ENCODE peak calls at places on chromosomes 5 and 9, in nine cellular contexts. One of them, this sample, is unnamed.

GRCh38 chr9:128192601-128193371 is 1.4 kb upstream of the CIZ1 start:
- DNase-seq in foreskin fibroblast: peak
- DNase-seq in kidney epithelial cell: peak
- DNase-seq in stimulated activated CD4-positive, alpha-beta T cell treated with anti-CD3 and anti-CD28 coated beads, Interleukin-1b, Interleukin-23, amount 100 ng/mL, for 24 hours: peak
- DNase-seq in Caki2: peak
- DNase-seq in GM04503: peak
- DNase-seq in G401: peak
- DNase-seq in LoVo: peak
- DNase-seq in activated T-helper 1 cell treated with anti-CD3 and anti-CD28 coated beads, Interleukin-2, amount 50 U/mL, for 16 hours: no peak
- DNase-seq in this sample: peak

GRCh38 chr9:96871176-96871575 is 16.9 kb upstream of the ZNF782 start:
- DNase-seq in stimulated activated CD4-positive, alpha-beta T cell treated with anti-CD3 and anti-CD28 coated beads, Interleukin-1b, Interleukin-23, amount 100 ng/mL, for 24 hours: no peak
- DNase-seq in kidney epithelial cell: no peak
- DNase-seq in activated T-helper 1 cell treated with anti-CD3 and anti-CD28 coated beads, Interleukin-2, amount 50 U/mL, for 16 hours: no peak
- DNase-seq in G401: no peak
- DNase-seq in Caki2: no peak
- DNase-seq in LoVo: no peak
- DNase-seq in GM04503: no peak
- DNase-seq in foreskin fibroblast: no peak
- DNase-seq in this sample: no peak

GRCh38 chr5:180466316-180466715 is 27.9 kb upstream of the CNOT6 start:
- DNase-seq in LoVo: no peak
- DNase-seq in stimulated activated CD4-positive, alpha-beta T cell treated with anti-CD3 and anti-CD28 coated beads, Interleukin-1b, Interleukin-23, amount 100 ng/mL, for 24 hours: no peak
- DNase-seq in kidney epithelial cell: no peak
- DNase-seq in Caki2: no peak
- DNase-seq in activated T-helper 1 cell treated with anti-CD3 and anti-CD28 coated beads, Interleukin-2, amount 50 U/mL, for 16 hours: no peak
- DNase-seq in foreskin fibroblast: no peak
- DNase-seq in GM04503: no peak
- DNase-seq in G401: no peak
- DNase-seq in this sample: no peak

GRCh38 chr5:15003511-15003920 is 131.9 kb upstream of the ANKH start:
- DNase-seq in LoVo: peak
- DNase-seq in GM04503: peak
- DNase-seq in Caki2: peak
- DNase-seq in kidney epithelial cell: peak
- DNase-seq in G401: peak
- DNase-seq in foreskin fibroblast: peak
- DNase-seq in activated T-helper 1 cell treated with anti-CD3 and anti-CD28 coated beads, Interleukin-2, amount 50 U/mL, for 16 hours: no peak
- DNase-seq in stimulated activated CD4-positive, alpha-beta T cell treated with anti-CD3 and anti-CD28 coated beads, Interleukin-1b, Interleukin-23, amount 100 ng/mL, for 24 hours: peak
- DNase-seq in this sample: no peak

GRCh38 chr5:140600096-140600495 is 32.9 kb downstream of the CD14 start:
- DNase-seq in kidney epithelial cell: no peak
- DNase-seq in G401: no peak
- DNase-seq in LoVo: no peak
- DNase-seq in activated T-helper 1 cell treated with anti-CD3 and anti-CD28 coated beads, Interleukin-2, amount 50 U/mL, for 16 hours: no peak
- DNase-seq in stimulated activated CD4-positive, alpha-beta T cell treated with anti-CD3 and anti-CD28 coated beads, Interleukin-1b, Interleukin-23, amount 100 ng/mL, for 24 hours: no peak
- DNase-seq in Caki2: no peak
- DNase-seq in foreskin fibroblast: no peak
- DNase-seq in GM04503: no peak
- DNase-seq in this sample: no peak

GRCh38 chr9:77744877-77745435 is 96.8 kb upstream of the GNA14 start:
- DNase-seq in kidney epithelial cell: no peak
- DNase-seq in GM04503: no peak
- DNase-seq in activated T-helper 1 cell treated with anti-CD3 and anti-CD28 coated beads, Interleukin-2, amount 50 U/mL, for 16 hours: no peak
- DNase-seq in foreskin fibroblast: no peak
- DNase-seq in stimulated activated CD4-positive, alpha-beta T cell treated with anti-CD3 and anti-CD28 coated beads, Interleukin-1b, Interleukin-23, amount 100 ng/mL, for 24 hours: no peak
- DNase-seq in LoVo: no peak
- DNase-seq in Caki2: no peak
- DNase-seq in G401: no peak
- DNase-seq in this sample: no peak

GRCh38 chr5:142175461-142176142 is 67.0 kb downstream of the NDFIP1 start:
- DNase-seq in Caki2: no peak
- DNase-seq in G401: no peak
- DNase-seq in kidney epithelial cell: no peak
- DNase-seq in LoVo: no peak
- DNase-seq in GM04503: no peak
- DNase-seq in activated T-helper 1 cell treated with anti-CD3 and anti-CD28 coated beads, Interleukin-2, amount 50 U/mL, for 16 hours: no peak
- DNase-seq in stimulated activated CD4-positive, alpha-beta T cell treated with anti-CD3 and anti-CD28 coated beads, Interleukin-1b, Interleukin-23, amount 100 ng/mL, for 24 hours: no peak
- DNase-seq in foreskin fibroblast: no peak
- DNase-seq in this sample: no peak

GRCh38 chr9:33498387-33498786 is 24.7 kb upstream of the NOL6 start:
- DNase-seq in activated T-helper 1 cell treated with anti-CD3 and anti-CD28 coated beads, Interleukin-2, amount 50 U/mL, for 16 hours: no peak
- DNase-seq in GM04503: no peak
- DNase-seq in kidney epithelial cell: no peak
- DNase-seq in stimulated activated CD4-positive, alpha-beta T cell treated with anti-CD3 and anti-CD28 coated beads, Interleukin-1b, Interleukin-23, amount 100 ng/mL, for 24 hours: no peak
- DNase-seq in LoVo: peak
- DNase-seq in foreskin fibroblast: no peak
- DNase-seq in G401: no peak
- DNase-seq in Caki2: no peak
- DNase-seq in this sample: no peak

GRCh38 chr9:93953492-93954435 is 1.4 kb downstream of the BARX1 start:
- DNase-seq in kidney epithelial cell: no peak
- DNase-seq in stimulated activated CD4-positive, alpha-beta T cell treated with anti-CD3 and anti-CD28 coated beads, Interleukin-1b, Interleukin-23, amount 100 ng/mL, for 24 hours: no peak
- DNase-seq in foreskin fibroblast: no peak
- DNase-seq in Caki2: no peak
- DNase-seq in activated T-helper 1 cell treated with anti-CD3 and anti-CD28 coated beads, Interleukin-2, amount 50 U/mL, for 16 hours: no peak
- DNase-seq in GM04503: no peak
- DNase-seq in LoVo: no peak
- DNase-seq in G401: no peak
- DNase-seq in this sample: no peak

GRCh38 chr5:38451372-38451735 is 105.1 kb downstream of the LIFR start:
- DNase-seq in G401: no peak
- DNase-seq in activated T-helper 1 cell treated with anti-CD3 and anti-CD28 coated beads, Interleukin-2, amount 50 U/mL, for 16 hours: no peak
- DNase-seq in foreskin fibroblast: no peak
- DNase-seq in stimulated activated CD4-positive, alpha-beta T cell treated with anti-CD3 and anti-CD28 coated beads, Interleukin-1b, Interleukin-23, amount 100 ng/mL, for 24 hours: no peak
- DNase-seq in LoVo: no peak
- DNase-seq in kidney epithelial cell: no peak
- DNase-seq in Caki2: no peak
- DNase-seq in GM04503: no peak
- DNase-seq in this sample: no peak

GRCh38 chr5:130386155-130386554 is 481.9 kb downstream of the CHSY3 start:
- DNase-seq in Caki2: no peak
- DNase-seq in stimulated activated CD4-positive, alpha-beta T cell treated with anti-CD3 and anti-CD28 coated beads, Interleukin-1b, Interleukin-23, amount 100 ng/mL, for 24 hours: no peak
- DNase-seq in G401: no peak
- DNase-seq in activated T-helper 1 cell treated with anti-CD3 and anti-CD28 coated beads, Interleukin-2, amount 50 U/mL, for 16 hours: no peak
- DNase-seq in foreskin fibroblast: no peak
- DNase-seq in GM04503: no peak
- DNase-seq in LoVo: no peak
- DNase-seq in kidney epithelial cell: no peak
- DNase-seq in this sample: no peak

GRCh38 chr5:85320495-85320894 is 935.8 kb upstream of the EDIL3 start:
- DNase-seq in Caki2: no peak
- DNase-seq in stimulated activated CD4-positive, alpha-beta T cell treated with anti-CD3 and anti-CD28 coated beads, Interleukin-1b, Interleukin-23, amount 100 ng/mL, for 24 hours: no peak
- DNase-seq in foreskin fibroblast: no peak
- DNase-seq in kidney epithelial cell: no peak
- DNase-seq in LoVo: no peak
- DNase-seq in activated T-helper 1 cell treated with anti-CD3 and anti-CD28 coated beads, Interleukin-2, amount 50 U/mL, for 16 hours: no peak
- DNase-seq in G401: no peak
- DNase-seq in GM04503: no peak
- DNase-seq in this sample: no peak

GRCh38 chr5:143889986-143890385 is 78.0 kb downstream of the HMHB1 start:
- DNase-seq in Caki2: no peak
- DNase-seq in stimulated activated CD4-positive, alpha-beta T cell treated with anti-CD3 and anti-CD28 coated beads, Interleukin-1b, Interleukin-23, amount 100 ng/mL, for 24 hours: no peak
- DNase-seq in activated T-helper 1 cell treated with anti-CD3 and anti-CD28 coated beads, Interleukin-2, amount 50 U/mL, for 16 hours: no peak
- DNase-seq in LoVo: no peak
- DNase-seq in kidney epithelial cell: no peak
- DNase-seq in GM04503: peak
- DNase-seq in foreskin fibroblast: peak
- DNase-seq in G401: no peak
- DNase-seq in this sample: peak

GRCh38 chr5:137220523-137220927 is 278.6 kb downstream of the SPOCK1 start:
- DNase-seq in kidney epithelial cell: peak
- DNase-seq in G401: no peak
- DNase-seq in LoVo: peak
- DNase-seq in GM04503: peak
- DNase-seq in activated T-helper 1 cell treated with anti-CD3 and anti-CD28 coated beads, Interleukin-2, amount 50 U/mL, for 16 hours: no peak
- DNase-seq in stimulated activated CD4-positive, alpha-beta T cell treated with anti-CD3 and anti-CD28 coated beads, Interleukin-1b, Interleukin-23, amount 100 ng/mL, for 24 hours: no peak
- DNase-seq in Caki2: peak
- DNase-seq in foreskin fibroblast: peak
- DNase-seq in this sample: peak

GRCh38 chr5:133848306-133848924 is 120.0 kb downstream of the C5orf15 start:
- DNase-seq in GM04503: no peak
- DNase-seq in kidney epithelial cell: no peak
- DNase-seq in Caki2: no peak
- DNase-seq in activated T-helper 1 cell treated with anti-CD3 and anti-CD28 coated beads, Interleukin-2, amount 50 U/mL, for 16 hours: no peak
- DNase-seq in G401: no peak
- DNase-seq in foreskin fibroblast: no peak
- DNase-seq in LoVo: no peak
- DNase-seq in stimulated activated CD4-positive, alpha-beta T cell treated with anti-CD3 and anti-CD28 coated beads, Interleukin-1b, Interleukin-23, amount 100 ng/mL, for 24 hours: no peak
- DNase-seq in this sample: no peak

GRCh38 chr9:103471241-103471640 is 476.1 kb downstream of the CYLC2 start:
- DNase-seq in activated T-helper 1 cell treated with anti-CD3 and anti-CD28 coated beads, Interleukin-2, amount 50 U/mL, for 16 hours: no peak
- DNase-seq in kidney epithelial cell: no peak
- DNase-seq in stimulated activated CD4-positive, alpha-beta T cell treated with anti-CD3 and anti-CD28 coated beads, Interleukin-1b, Interleukin-23, amount 100 ng/mL, for 24 hours: no peak
- DNase-seq in G401: no peak
- DNase-seq in Caki2: no peak
- DNase-seq in LoVo: no peak
- DNase-seq in GM04503: no peak
- DNase-seq in foreskin fibroblast: no peak
- DNase-seq in this sample: no peak

GRCh38 chr5:75053286-75054109 is 1.1 kb upstream of the GCNT4 start:
- DNase-seq in activated T-helper 1 cell treated with anti-CD3 and anti-CD28 coated beads, Interleukin-2, amount 50 U/mL, for 16 hours: peak
- DNase-seq in foreskin fibroblast: peak
- DNase-seq in stimulated activated CD4-positive, alpha-beta T cell treated with anti-CD3 and anti-CD28 coated beads, Interleukin-1b, Interleukin-23, amount 100 ng/mL, for 24 hours: no peak
- DNase-seq in Caki2: peak
- DNase-seq in GM04503: peak
- DNase-seq in LoVo: peak
- DNase-seq in G401: no peak
- DNase-seq in kidney epithelial cell: no peak
- DNase-seq in this sample: peak

GRCh38 chr5:138789771-138790242 is 36.6 kb downstream of the CTNNA1 start:
- DNase-seq in Caki2: peak
- DNase-seq in G401: peak
- DNase-seq in stimulated activated CD4-positive, alpha-beta T cell treated with anti-CD3 and anti-CD28 coated beads, Interleukin-1b, Interleukin-23, amount 100 ng/mL, for 24 hours: no peak
- DNase-seq in LoVo: no peak
- DNase-seq in activated T-helper 1 cell treated with anti-CD3 and anti-CD28 coated beads, Interleukin-2, amount 50 U/mL, for 16 hours: no peak
- DNase-seq in foreskin fibroblast: no peak
- DNase-seq in kidney epithelial cell: no peak
- DNase-seq in GM04503: no peak
- DNase-seq in this sample: no peak

GRCh38 chr5:163189023-163189553 is 248.3 kb upstream of the CCNG1 start:
- DNase-seq in kidney epithelial cell: no peak
- DNase-seq in GM04503: no peak
- DNase-seq in LoVo: no peak
- DNase-seq in G401: no peak
- DNase-seq in activated T-helper 1 cell treated with anti-CD3 and anti-CD28 coated beads, Interleukin-2, amount 50 U/mL, for 16 hours: no peak
- DNase-seq in Caki2: no peak
- DNase-seq in foreskin fibroblast: no peak
- DNase-seq in stimulated activated CD4-positive, alpha-beta T cell treated with anti-CD3 and anti-CD28 coated beads, Interleukin-1b, Interleukin-23, amount 100 ng/mL, for 24 hours: no peak
- DNase-seq in this sample: no peak

GRCh38 chr9:110217656-110218099 is 9.7 kb upstream of the C9orf152 start:
- DNase-seq in foreskin fibroblast: no peak
- DNase-seq in LoVo: peak
- DNase-seq in stimulated activated CD4-positive, alpha-beta T cell treated with anti-CD3 and anti-CD28 coated beads, Interleukin-1b, Interleukin-23, amount 100 ng/mL, for 24 hours: no peak
- DNase-seq in activated T-helper 1 cell treated with anti-CD3 and anti-CD28 coated beads, Interleukin-2, amount 50 U/mL, for 16 hours: no peak
- DNase-seq in Caki2: peak
- DNase-seq in G401: peak
- DNase-seq in kidney epithelial cell: peak
- DNase-seq in GM04503: no peak
- DNase-seq in this sample: peak

GRCh38 chr9:72139233-72139632 is 10.0 kb upstream of the GDA start:
- DNase-seq in stimulated activated CD4-positive, alpha-beta T cell treated with anti-CD3 and anti-CD28 coated beads, Interleukin-1b, Interleukin-23, amount 100 ng/mL, for 24 hours: no peak
- DNase-seq in foreskin fibroblast: no peak
- DNase-seq in LoVo: peak
- DNase-seq in Caki2: no peak
- DNase-seq in activated T-helper 1 cell treated with anti-CD3 and anti-CD28 coated beads, Interleukin-2, amount 50 U/mL, for 16 hours: no peak
- DNase-seq in kidney epithelial cell: no peak
- DNase-seq in G401: no peak
- DNase-seq in GM04503: no peak
- DNase-seq in this sample: no peak

GRCh38 chr5:123387313-123387712 is 35.9 kb downstream of the CEP120 start:
- DNase-seq in foreskin fibroblast: no peak
- DNase-seq in kidney epithelial cell: no peak
- DNase-seq in GM04503: no peak
- DNase-seq in activated T-helper 1 cell treated with anti-CD3 and anti-CD28 coated beads, Interleukin-2, amount 50 U/mL, for 16 hours: no peak
- DNase-seq in stimulated activated CD4-positive, alpha-beta T cell treated with anti-CD3 and anti-CD28 coated beads, Interleukin-1b, Interleukin-23, amount 100 ng/mL, for 24 hours: no peak
- DNase-seq in LoVo: no peak
- DNase-seq in G401: no peak
- DNase-seq in Caki2: no peak
- DNase-seq in this sample: no peak

GRCh38 chr9:16241231-16241630 is 629.2 kb downstream of the BNC2 start:
- DNase-seq in stimulated activated CD4-positive, alpha-beta T cell treated with anti-CD3 and anti-CD28 coated beads, Interleukin-1b, Interleukin-23, amount 100 ng/mL, for 24 hours: no peak
- DNase-seq in GM04503: peak
- DNase-seq in G401: no peak
- DNase-seq in LoVo: no peak
- DNase-seq in activated T-helper 1 cell treated with anti-CD3 and anti-CD28 coated beads, Interleukin-2, amount 50 U/mL, for 16 hours: no peak
- DNase-seq in foreskin fibroblast: peak
- DNase-seq in kidney epithelial cell: no peak
- DNase-seq in Caki2: peak
- DNase-seq in this sample: no peak

GRCh38 chr5:2217219-2217618 is 334.5 kb upstream of the IRX4 start:
- DNase-seq in stimulated activated CD4-positive, alpha-beta T cell treated with anti-CD3 and anti-CD28 coated beads, Interleukin-1b, Interleukin-23, amount 100 ng/mL, for 24 hours: no peak
- DNase-seq in G401: no peak
- DNase-seq in kidney epithelial cell: no peak
- DNase-seq in GM04503: no peak
- DNase-seq in LoVo: no peak
- DNase-seq in Caki2: no peak
- DNase-seq in activated T-helper 1 cell treated with anti-CD3 and anti-CD28 coated beads, Interleukin-2, amount 50 U/mL, for 16 hours: no peak
- DNase-seq in foreskin fibroblast: no peak
- DNase-seq in this sample: no peak

This sample was measured in GM04504.